ENCODE peak calls at places on chromosomes 2 and 18, in eight cellular contexts. B, Y, Z, E, R, U, N and F are unnamed samples.

GRCh38 chr2:29920631-29921559 is 491 bp downstream of the ALK start:
- DNase-seq in B (peak; percentile 37), Y (no peak), Z (no peak), E (no peak), R (peak; percentile 43), U (peak; percentile 49), N (no peak), F (peak; percentile 20)

GRCh38 chr2:12704378-12704777 is 12.4 kb upstream of the TRIB2 start:
- DNase-seq in B (no peak), Y (no peak), Z (no peak), E (peak; percentile 82), R (no peak), U (no peak), N (no peak), F (no peak)

GRCh38 chr2:74301262-74301661 is 42.0 kb downstream of the SLC4A5 start:
- DNase-seq in B (no peak), Y (no peak), Z (no peak), E (no peak), R (no peak), U (no peak), N (no peak), F (no peak)

GRCh38 chr2:217402622-217403383 is 542.9 kb upstream of the TNP1 start:
- DNase-seq in B (no peak), Y (no peak), Z (no peak), E (peak; percentile 39), R (no peak), U (no peak), N (peak; percentile 73), F (no peak)

GRCh38 chr2:108182489-108182888 is 57.3 kb upstream of the SULT1C3 start:
- DNase-seq in B (peak; percentile 62), Y (no peak), Z (no peak), E (no peak), R (peak; percentile 70), U (no peak), N (no peak), F (peak; percentile 51)

GRCh38 chr2:199336546-199336945 is 121.2 kb downstream of the SATB2 start:
- DNase-seq in B (no peak), Y (no peak), Z (no peak), E (no peak), R (no peak), U (no peak), N (no peak), F (no peak)

GRCh38 chr2:12935226-12935625 is 218.5 kb downstream of the TRIB2 start:
- DNase-seq in B (no peak), Y (no peak), Z (no peak), E (no peak), R (no peak), U (no peak), N (no peak), F (no peak)

GRCh38 chr18:37042381-37042780 is 213.5 kb downstream of the KIAA1328 start:
- DNase-seq in B (no peak), Y (no peak), Z (no peak), E (no peak), R (no peak), U (no peak), N (no peak), F (no peak)

GRCh38 chr18:7272268-7273049 is 41.6 kb downstream of the LRRC30 start:
- DNase-seq in B (peak; percentile 68), Y (peak; percentile 75), Z (no peak), E (peak; percentile 88), R (peak; percentile 67), U (peak; percentile 77), N (peak; percentile 80), F (peak; percentile 48)

GRCh38 chr2:241810304-241811208 is 1.6 kb downstream of the NEU4 start:
- DNase-seq in B (no peak), Y (peak; percentile 43), Z (peak; percentile 68), E (no peak), R (peak; percentile 27), U (peak; percentile 88), N (peak; percentile 64), F (no peak)

GRCh38 chr2:83826601-83827000 is 632.5 kb downstream of the SUCLG1 start:
- DNase-seq in B (no peak), Y (no peak), Z (no peak), E (no peak), R (no peak), U (no peak), N (no peak), F (no peak)

GRCh38 chr2:121888189-121888557 is 132.7 kb downstream of the TSN start:
- DNase-seq in B (no peak), Y (no peak), Z (peak; percentile 43), E (no peak), R (peak; percentile 77), U (no peak), N (no peak), F (no peak)

GRCh38 chr2:239193925-239194687 is 206.7 kb downstream of the HDAC4 start:
- DNase-seq in B (no peak), Y (peak; percentile 35), Z (peak; percentile 54), E (no peak), R (peak; percentile 34), U (peak; percentile 69), N (peak; percentile 34), F (no peak)
- TF ChIP-seq CTCF in B (no peak), Y (no peak), Z (no peak), E (peak; percentile 11), R (peak; percentile 66), U (peak; percentile 50), N (no peak), F (peak; percentile 39)

GRCh38 chr2:134706587-134707329 is 12.0 kb downstream of the TMEM163 start:
- DNase-seq in B (peak; percentile 83), Y (no peak), Z (no peak), E (no peak), R (no peak), U (no peak), N (no peak), F (no peak)
- TF ChIP-seq CTCF in B (no peak), Y (no peak), Z (no peak), E (no peak), R (no peak), U (no peak), N (no peak), F (no peak)

DNA sequence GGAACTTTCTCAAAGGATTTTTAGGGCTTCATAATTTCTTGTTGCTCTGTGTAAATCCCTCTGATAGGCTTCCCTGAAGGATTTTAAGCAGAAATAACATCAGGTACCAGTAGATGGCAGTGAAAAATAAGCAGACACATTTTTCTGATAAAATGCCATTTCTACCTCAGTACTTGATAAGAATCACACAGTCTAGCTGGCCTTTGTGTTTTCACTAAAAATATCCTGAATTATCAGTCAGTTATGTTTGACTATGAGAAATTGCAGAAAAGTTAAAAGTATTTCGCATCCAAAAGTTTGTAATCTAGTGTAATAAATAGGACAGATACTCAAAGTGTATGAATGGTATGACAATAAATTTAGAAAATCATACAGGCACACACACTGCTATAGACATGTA is 68.7 kb downstream of the DNAJC10 start:
- DNase-seq in B (no peak), Y (no peak), Z (no peak), E (peak; percentile 63), R (no peak), U (no peak), N (no peak), F (no peak)
- TF ChIP-seq CTCF in B (peak; percentile 43), Y (peak; percentile 46), Z (peak; percentile 83), E (peak; percentile 59), R (peak; percentile 71), U (peak; percentile 54), N (peak; percentile 56), F (peak; percentile 80)

GRCh38 chr2:45283764-45284620 is 274.7 kb upstream of the SIX2 start:
- DNase-seq in B (no peak), Y (no peak), Z (no peak), E (peak; percentile 84), R (no peak), U (no peak), N (peak; percentile 78), F (no peak)
- TF ChIP-seq CTCF in B (no peak), Y (no peak), Z (no peak), E (no peak), R (no peak), U (no peak), N (no peak), F (no peak)

GRCh38 chr2:100207411-100207885 is 65.1 kb upstream of the AFF3 start:
- DNase-seq in B (no peak), Y (no peak), Z (no peak), E (no peak), R (no peak), U (no peak), N (no peak), F (no peak)
- TF ChIP-seq CTCF in B (no peak), Y (no peak), Z (no peak), E (no peak), R (no peak), U (no peak), N (no peak), F (no peak)

GRCh38 chr2:231685349-231686191 is 22.8 kb upstream of the PTMA start:
- DNase-seq in B (no peak), Y (no peak), Z (no peak), E (no peak), R (peak; percentile 69), U (peak; percentile 87), N (no peak), F (no peak)
- TF ChIP-seq CTCF in B (no peak), Y (no peak), Z (peak; percentile 54), E (peak; percentile 18), R (peak; percentile 63), U (peak; percentile 20), N (no peak), F (peak; percentile 31)